ENCODE peak calls at places on chromosomes 16 and 17, in five cellular contexts. M is dorsolateral prefrontal cortex, Y is brain microvascular endothelial cell, F is cardiac muscle cell, B is mucosa of descending colon. V is an unnamed sample.
A peak's percentile ranks its signal among the peaks of the same experiment; 100 is the strongest.

GRCh38 chr17:4939554-4939803 is 367 bp downstream of the SLC25A11 start:
- DNase-seq in M (no peak), Y (no peak), F (no peak), B (no peak), V (no peak)

GRCh38 chr16:9090101-9090959 is 1.1 kb upstream of the HAPSTR1 start:
- DNase-seq in M (no peak), Y (no peak), F (peak; percentile 59), B (peak; percentile 76), V (no peak)

GRCh38 chr16:3716831-3717234 is 491 bp downstream of the TRAP1 start:
- DNase-seq in M (peak; percentile 50), Y (peak; percentile 6), F (peak; percentile 40), B (no peak), V (no peak)

GRCh38 chr16:55437627-55438026 is 41.4 kb upstream of the MMP2 start:
- DNase-seq in M (no peak), Y (peak; percentile 24), F (no peak), B (no peak), V (peak; percentile 73)

GRCh38 chr16:30148101-30148500 is 25.1 kb upstream of the MAPK3 start:
- DNase-seq in M (no peak), Y (no peak), F (no peak), B (peak; percentile 2), V (no peak)

GRCh38 chr17:44636562-44636961 is 19.7 kb upstream of the MEIOC start:
- DNase-seq in M (no peak), Y (peak; percentile 11), F (peak; percentile 40), B (no peak), V (peak; percentile 76)

GRCh38 chr17:28244446-28244845 is 74.6 kb upstream of the TMEM97 start:
- DNase-seq in M (no peak), Y (no peak), F (no peak), B (no peak), V (no peak)

GRCh38 chr17:60077672-60078519 is 825 bp downstream of the HEATR6 start:
- DNase-seq in M (no peak), Y (no peak), F (no peak), B (no peak), V (peak; percentile 46)

GRCh38 chr16:74785031-74785430 is 10.4 kb upstream of the FA2H start:
- DNase-seq in M (no peak), Y (no peak), F (no peak), B (no peak), V (no peak)

GRCh38 chr17:46190763-46191162 is 2.5 kb downstream of the KANSL1 start:
- DNase-seq in M (no peak), Y (no peak), F (no peak), B (no peak), V (no peak)

GRCh38 chr17:67656494-67657203 is 61.1 kb upstream of the NOL11 start:
- DNase-seq in M (no peak), Y (no peak), F (no peak), B (no peak), V (no peak)

GRCh38 chr16:89322381-89323119 is 105.0 kb downstream of the ZNF778 start:
- DNase-seq in M (no peak), Y (no peak), F (peak; percentile 42), B (peak; percentile 57), V (peak; percentile 89)

GRCh38 chr17:21199311-21199710 is 14.7 kb downstream of the TMEM11 start:
- DNase-seq in M (no peak), Y (peak; percentile 72), F (no peak), B (no peak), V (peak; percentile 66)

GRCh38 chr16:254461-254860 is 19.8 kb downstream of the FAM234A start:
- DNase-seq in M (no peak), Y (no peak), F (no peak), B (no peak), V (no peak)

GRCh38 chr16:74998481-74999207 is at the start of gene ZNRF1:
- DNase-seq in M (peak; percentile 61), Y (peak; percentile 53), F (peak; percentile 92), B (peak; percentile 88), V (peak; percentile 87)

GRCh38 chr17:57595426-57595825 is 149.7 kb downstream of the CCDC182 start:
- DNase-seq in M (no peak), Y (no peak), F (no peak), B (no peak), V (no peak)

GRCh38 chr17:20073056-20073979 is 64.2 kb downstream of the SPECC1 start:
- DNase-seq in M (peak; percentile 68), Y (peak; percentile 40), F (no peak), B (peak; percentile 63), V (peak; percentile 71)

GRCh38 chr17:74652020-74652419 is 28.5 kb upstream of the CD300E start:
- DNase-seq in M (no peak), Y (no peak), F (no peak), B (no peak), V (no peak)

GRCh38 chr16:82888616-82889015 is 261.8 kb downstream of the CDH13 start:
- DNase-seq in M (no peak), Y (no peak), F (no peak), B (no peak), V (no peak)

GRCh38 chr17:35716897-35717839 is 14.3 kb upstream of the RASL10B start:
- DNase-seq in M (no peak), Y (no peak), F (no peak), B (no peak), V (peak; percentile 45)

GRCh38 chr16:78177927-78178326 is 78.5 kb downstream of the WWOX start:
- DNase-seq in M (no peak), Y (no peak), F (no peak), B (no peak), V (no peak)

GRCh38 chr17:4258867-4259266 is 4.9 kb downstream of the ANKFY1 start:
- DNase-seq in M (no peak), Y (no peak), F (no peak), B (no peak), V (no peak)

GRCh38 chr17:1986783-1987451 is 38.2 kb downstream of the RTN4RL1 start:
- DNase-seq in M (peak; percentile 70), Y (no peak), F (no peak), B (no peak), V (peak; percentile 8)

GRCh38 chr17:9232591-9233270 is 211.4 kb downstream of the NTN1 start:
- DNase-seq in M (no peak), Y (no peak), F (no peak), B (peak; percentile 48), V (no peak)

GRCh38 chr17:3469529-3469928 is 2.1 kb downstream of the SPATA22 start:
- DNase-seq in M (no peak), Y (no peak), F (no peak), B (no peak), V (no peak)

GRCh38 chr16:4795181-4795827 is at the start of gene SMIM22:
- DNase-seq in M (no peak), Y (no peak), F (no peak), B (peak; percentile 86), V (no peak)

GRCh38 chr17:44738214-44738906 is 20.4 kb upstream of the ADAM11 start:
- DNase-seq in M (no peak), Y (no peak), F (no peak), B (no peak), V (peak; percentile 17)

DNA sequence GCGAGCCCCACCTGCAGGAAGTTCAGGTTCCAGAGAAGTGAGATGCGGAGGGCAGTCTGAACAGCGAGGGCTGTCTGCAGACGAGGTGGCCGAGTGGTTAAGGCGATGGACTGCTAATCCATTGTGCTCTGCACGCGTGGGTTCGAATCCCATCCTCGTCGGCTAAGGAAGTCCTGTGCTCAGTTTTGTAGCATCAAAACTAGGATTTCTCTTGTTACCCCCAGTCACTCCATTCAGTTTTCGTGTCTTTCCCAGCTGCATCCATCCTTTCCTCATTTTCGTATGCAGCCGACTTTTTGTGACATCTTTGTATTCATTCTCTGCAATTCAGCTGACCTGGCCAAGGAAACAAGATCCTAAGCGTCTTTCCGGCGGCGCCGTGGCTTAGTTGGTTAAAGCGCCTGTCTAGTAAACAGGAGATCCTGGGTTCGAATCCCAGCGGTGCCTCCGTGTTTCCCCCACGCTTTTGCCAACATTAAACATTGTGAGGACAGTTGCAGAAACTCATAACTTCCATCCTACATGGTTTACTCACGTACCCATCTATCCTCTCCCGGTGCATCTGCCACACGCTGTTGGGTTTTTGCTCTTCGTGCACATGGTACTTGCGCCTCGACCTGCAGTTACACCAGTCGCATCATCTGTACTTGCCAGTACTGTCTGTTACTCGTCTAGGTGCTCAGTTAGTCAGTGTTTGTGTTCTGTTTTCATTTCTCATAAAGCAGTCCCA is 3.0 kb downstream of the BORCS6 start:
- DNase-seq in M (peak; percentile 95), Y (peak; percentile 95), F (peak; percentile 91), B (peak; percentile 94), V (peak; percentile 97)
- TF ChIP-seq CTCF in M (peak; percentile 49), Y (peak; percentile 63), F (peak; percentile 34), B (no peak), V (peak; percentile 36)

GRCh38 chr17:65227637-65228036 is 90.5 kb downstream of the RGS9 start:
- DNase-seq in M (no peak), Y (no peak), F (no peak), B (no peak), V (no peak)

GRCh38 chr17:65230040-65230439 is 92.9 kb downstream of the RGS9 start:
- DNase-seq in M (no peak), Y (no peak), F (no peak), B (no peak), V (peak; percentile 16)

GRCh38 chr17:65228734-65229390 is 91.7 kb downstream of the RGS9 start:
- DNase-seq in M (no peak), Y (no peak), F (peak; percentile 4), B (no peak), V (peak; percentile 52)

GRCh38 chr17:65229596-65229995 is 92.4 kb downstream of the RGS9 start:
- DNase-seq in M (no peak), Y (no peak), F (no peak), B (no peak), V (no peak)

GRCh38 chr17:65228287-65228686 is 91.1 kb downstream of the RGS9 start:
- DNase-seq in M (no peak), Y (no peak), F (no peak), B (no peak), V (no peak)
- H3K4me3 ChIP-seq in M (no peak overlapping the region), Y (no peak overlapping the region), F (no peak overlapping the region), B (no peak overlapping the region), V (no peak overlapping the region)

DNA sequence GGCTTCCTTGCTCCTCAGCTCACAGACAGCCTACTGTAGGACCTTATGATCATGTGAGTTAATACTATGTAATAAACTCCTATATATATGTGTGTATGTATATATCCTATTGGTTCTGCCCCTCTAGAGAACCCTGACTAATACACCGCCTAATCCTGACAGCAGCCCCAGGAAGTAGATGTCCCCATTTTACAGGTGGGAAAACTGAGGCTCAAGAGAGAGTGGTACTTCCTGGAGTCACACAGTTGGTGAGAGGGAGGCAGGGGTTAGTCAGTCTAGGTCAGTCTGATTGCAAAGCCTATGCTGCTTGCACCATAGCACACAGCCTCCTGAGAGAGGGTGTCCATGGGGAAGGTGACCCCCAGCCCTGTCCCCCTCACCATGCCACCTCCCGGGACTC is 42.7 kb upstream of the C16orf82 start:
- DNase-seq in M (no peak), Y (no peak), F (no peak), B (no peak), V (no peak)
- TF ChIP-seq CTCF in M (no peak), Y (no peak), F (no peak), B (no peak), V (no peak)

GRCh38 chr16:71288570-71288889 is 672 bp downstream of the CMTR2 start:
- DNase-seq in M (no peak), Y (no peak), F (peak; percentile 4), B (no peak), V (no peak)

GRCh38 chr16:71287903-71288302 is 1.3 kb downstream of the CMTR2 start:
- DNase-seq in M (no peak), Y (no peak), F (no peak), B (no peak), V (no peak)

GRCh38 chr16:71289732-71290062 is 495 bp upstream of the CMTR2 start:
- DNase-seq in M (no peak), Y (no peak), F (no peak), B (no peak), V (no peak)

GRCh38 chr16:71288890-71289731 is at the start of gene CMTR2:
- DNase-seq in M (peak; percentile 94), Y (peak; percentile 95), F (peak; percentile 99), B (peak; percentile 97), V (peak; percentile 99)

GRCh38 chr16:71287454-71287853 is 1.7 kb downstream of the CMTR2 start:
- DNase-seq in M (no peak), Y (no peak), F (no peak), B (no peak), V (no peak)
- H3K4me3 ChIP-seq in M (no peak overlapping the region), Y (no peak overlapping the region), F (peak overlapping the region; percentile 57), B (no peak overlapping the region), V (no peak overlapping the region)